ENCODE peak calls at places on chromosomes 1 and 21, in six cellular contexts. L is stimulated activated CD8-positive, alpha-beta memory T cell treated with anti-CD3 and anti-CD28 coated beads, Interleukin-7, amount 100 ng/mL, for 1 hour; B is GOT3; W is hepatic stellate cell; Z is activated CD4-positive, alpha-beta T cell treated with anti-CD3 and anti-CD28 coated beads, Interleukin-2, amount 10 ng/mL, durations not matched to agents 7 days and 5 days; Q is stimulated activated naive CD8-positive, alpha-beta T cell treated with anti-CD3 and anti-CD28 coated beads, Interleukin-15, Interleukin-2, amounts not matched to agents 100 U/mL and 50 U/mL, for 24 hours. U is an unnamed sample.

GRCh38 chr21:33844104-33844889 is 71.3 kb downstream of the ATP5PO start:
- DNase-seq in Z (no peak), W (no peak), Q (no peak), L (no peak), B (no peak), U (no peak)

GRCh38 chr1:33876970-33877680 is 13.2 kb downstream of the HMGB4 start:
- DNase-seq in B (no peak), Z (no peak), Q (no peak), L (no peak), W (no peak), U (no peak)

GRCh38 chr1:24737368-24738117 is 7.7 kb upstream of the CLIC4 start:
- DNase-seq in B (no peak), W (no peak), Q (no peak), L (no peak), Z (no peak), U (no peak)

GRCh38 chr1:177913762-177914540 is 55.9 kb downstream of the SEC16B start:
- DNase-seq in W (peak), Q (no peak), Z (no peak), B (no peak), L (no peak), U (no peak)

GRCh38 chr1:220271706-220272046 is 577 bp downstream of the RAB3GAP2 start:
- DNase-seq in W (peak), Z (peak), B (no peak), Q (peak), L (no peak), U (no peak)

GRCh38 chr1:57234459-57234858 is 189.4 kb downstream of the DAB1 start:
- DNase-seq in Q (no peak), B (no peak), L (no peak), W (no peak), Z (no peak), U (no peak)

GRCh38 chr1:156337888-156338179 is 258 bp downstream of the CCT3 start:
- DNase-seq in Z (no peak), L (no peak), B (no peak), W (no peak), Q (no peak), U (peak)

GRCh38 chr1:165645654-165646366 is 14.8 kb downstream of the MGST3 start:
- DNase-seq in L (no peak), W (no peak), Z (peak), B (no peak), Q (no peak), U (no peak)

GRCh38 chr1:161421456-161421855 is 53.8 kb upstream of the CFAP126 start:
- DNase-seq in B (no peak), Q (no peak), Z (no peak), W (no peak), L (no peak), U (no peak)

GRCh38 chr1:21631944-21632887 is 36.9 kb downstream of the RAP1GAP start:
- DNase-seq in Q (no peak), L (no peak), Z (no peak), W (no peak), B (no peak), U (no peak)

GRCh38 chr1:225228871-225229303 is 199.0 kb downstream of the LBR start:
- DNase-seq in B (no peak), Q (no peak), Z (no peak), L (no peak), W (no peak), U (no peak)

GRCh38 chr1:207619833-207620572 is 24.9 kb upstream of the CR1L start:
- DNase-seq in Q (no peak), B (no peak), Z (peak), W (peak), L (no peak), U (peak)

GRCh38 chr1:47578026-47578861 is 140.4 kb downstream of the FOXD2 start:
- DNase-seq in Z (no peak), Q (no peak), W (no peak), L (no peak), B (no peak), U (no peak)

GRCh38 chr1:228141082-228141870 is 1.2 kb downstream of the GUK1 start:
- DNase-seq in Q (peak), B (no peak), L (no peak), Z (peak), W (peak), U (peak)

GRCh38 chr1:30420519-30421050 is 302.8 kb downstream of the MATN1 start:
- DNase-seq in Z (no peak), Q (no peak), B (no peak), W (peak), L (no peak), U (no peak)

GRCh38 chr21:44815852-44816628 is 1.8 kb downstream of the SUMO3 start:
- DNase-seq in B (no peak), L (no peak), Z (no peak), W (no peak), Q (no peak), U (no peak)

GRCh38 chr1:196380311-196380710 is 227.9 kb downstream of the KCNT2 start:
- DNase-seq in B (no peak), Z (no peak), W (no peak), L (no peak), Q (no peak), U (no peak)

GRCh38 chr1:17200246-17200645 is 4.7 kb upstream of the PADI1 start:
- DNase-seq in W (no peak), Z (no peak), Q (no peak), B (no peak), L (no peak), U (no peak)

U was measured in activated CD8-positive, alpha-beta T cell treated with anti-CD3 and anti-CD28 coated beads for 36 hours.